ENCODE peak calls at places on chromosomes 5 and 9, in seven cellular contexts. Y is pancreas; G is foreskin fibroblast; T is COR-L47; K is LoVo; P is cardiac fibroblast; D is stimulated activated CD4-positive, alpha-beta T cell treated with anti-CD3 and anti-CD28 coated beads, Interleukin-1b, Interleukin-23, amount 100 ng/mL, for 1 hour. O is an unnamed sample.

GRCh38 chr5:160266752-160267345 is 37.5 kb downstream of the FABP6 start:
- DNase-seq in Y (no peak), G (no peak), T (no peak), K (no peak), P (no peak), D (no peak), O (no peak)

GRCh38 chr5:139912804-139913203 is 117.2 kb downstream of the PSD2 start:
- DNase-seq in Y (peak), G (no peak), T (no peak), K (no peak), P (no peak), D (no peak), O (peak)

GRCh38 chr5:20601678-20602100 is 613.7 kb upstream of the CDH18 start:
- DNase-seq in Y (no peak), G (no peak), T (no peak), K (no peak), P (peak), D (no peak), O (no peak)

GRCh38 chr5:175082346-175082745 is 358.0 kb downstream of the MSX2 start:
- DNase-seq in Y (no peak), G (no peak), T (no peak), K (no peak), P (no peak), D (no peak), O (no peak)

GRCh38 chr9:74867483-74867882 is 20.2 kb downstream of the TRPM6 start:
- DNase-seq in Y (no peak), G (no peak), T (no peak), K (no peak), P (no peak), D (no peak), O (no peak)

GRCh38 chr5:150461231-150461630 is 11.7 kb upstream of the RPS14 start:
- DNase-seq in Y (no peak), G (no peak), T (peak), K (no peak), P (no peak), D (no peak), O (no peak)

GRCh38 chr9:128276574-128277270 is 646 bp downstream of the SWI5 start:
- DNase-seq in Y (peak), G (peak), T (peak), K (no peak), P (peak), D (no peak), O (no peak)

GRCh38 chr5:131386779-131387178 is 122.9 kb downstream of the CDC42SE2 start:
- DNase-seq in Y (no peak), G (no peak), T (peak), K (no peak), P (no peak), D (no peak), O (no peak)

GRCh38 chr9:89497181-89497963 is 541 bp downstream of the SEMA4D start:
- DNase-seq in Y (no peak), G (no peak), T (no peak), K (no peak), P (no peak), D (no peak), O (no peak)

GRCh38 chr5:159419567-159419966 is 89.3 kb upstream of the IL12B start:
- DNase-seq in Y (no peak), G (no peak), T (no peak), K (no peak), P (no peak), D (no peak), O (no peak)

GRCh38 chr5:137051165-137051564 is 448.0 kb downstream of the SPOCK1 start:
- DNase-seq in Y (no peak), G (peak), T (peak), K (peak), P (peak), D (no peak), O (no peak)

GRCh38 chr9:7185612-7186011 is 427.8 kb downstream of the KDM4C start:
- DNase-seq in Y (no peak), G (peak), T (no peak), K (peak), P (peak), D (no peak), O (no peak)

GRCh38 chr5:32251864-32252458 is 60.8 kb downstream of the MTMR12 start:
- DNase-seq in Y (no peak), G (no peak), T (peak), K (no peak), P (no peak), D (no peak), O (no peak)

GRCh38 chr5:87195104-87195581 is 72.5 kb upstream of the RASA1 start:
- DNase-seq in Y (no peak), G (peak), T (no peak), K (no peak), P (peak), D (no peak), O (no peak)

GRCh38 chr5:42993516-42994284 is 46.4 kb downstream of the ANXA2R start:
- DNase-seq in Y (no peak), G (peak), T (no peak), K (no peak), P (peak), D (no peak), O (no peak)

GRCh38 chr5:136005371-136005770 is 23.4 kb upstream of the TGFBI start:
- DNase-seq in Y (no peak), G (no peak), T (no peak), K (no peak), P (no peak), D (no peak), O (no peak)

GRCh38 chr9:87075537-87075936 is 128.2 kb upstream of the GAS1 start:
- DNase-seq in Y (no peak), G (no peak), T (no peak), K (no peak), P (no peak), D (no peak), O (no peak)

GRCh38 chr9:6055213-6055612 is 39.8 kb upstream of the RANBP6 start:
- DNase-seq in Y (peak), G (peak), T (peak), K (peak), P (peak), D (no peak), O (peak)

GRCh38 chr9:107684224-107684623 is 194.7 kb upstream of the KLF4 start:
- DNase-seq in Y (no peak), G (peak), T (no peak), K (no peak), P (peak), D (no peak), O (no peak)

GRCh38 chr9:33136721-33137120 is 30.4 kb downstream of the B4GALT1 start:
- DNase-seq in Y (no peak), G (no peak), T (no peak), K (no peak), P (no peak), D (no peak), O (no peak)

GRCh38 chr9:131667576-131667975 is 72.3 kb downstream of the RAPGEF1 start:
- DNase-seq in Y (no peak), G (no peak), T (no peak), K (no peak), P (peak), D (no peak), O (no peak)

GRCh38 chr9:18910858-18911257 is 122.2 kb downstream of the SAXO1 start:
- DNase-seq in Y (no peak), G (no peak), T (no peak), K (no peak), P (no peak), D (no peak), O (no peak)

GRCh38 chr5:71475788-71476384 is 20.4 kb downstream of the BDP1 start:
- DNase-seq in Y (no peak), G (peak), T (no peak), K (no peak), P (peak), D (no peak), O (no peak)

GRCh38 chr5:150153957-150154617 is 1.6 kb downstream of the PDGFRB start:
- DNase-seq in Y (no peak), G (peak), T (no peak), K (no peak), P (peak), D (no peak), O (no peak)

GRCh38 chr5:179887802-179888201 is 19.9 kb downstream of the TBC1D9B start:
- DNase-seq in Y (no peak), G (no peak), T (no peak), K (no peak), P (no peak), D (no peak), O (no peak)

GRCh38 chr9:15146121-15146820 is 160.7 kb downstream of the TTC39B start:
- DNase-seq in Y (no peak), G (no peak), T (peak), K (no peak), P (no peak), D (no peak), O (no peak)

O was measured in lung.